ENCODE peak calls at places on chromosome 1, in five cellular contexts. One of them, this sample, is unnamed. For H3K9me3, the result is how much of the 10 kb centered on the place peaks cover.

GRCh38 chr1:2314297-2314802 is 77.0 kb downstream of the MORN1 start:
- DNase-seq in psoas muscle: peak
- DNase-seq in neural progenitor cell: peak
- DNase-seq in adrenal gland: peak
- DNase-seq in pancreas: no peak
- DNase-seq in this sample: peak

GRCh38 chr1:85133565-85134159 is 67.2 kb downstream of the SYDE2 start:
- DNase-seq in adrenal gland: no peak
- DNase-seq in pancreas: no peak
- DNase-seq in neural progenitor cell: peak
- DNase-seq in psoas muscle: no peak
- DNase-seq in this sample: no peak

GRCh38 chr1:236534164-236534651 is 10.4 kb downstream of the LGALS8 start:
- DNase-seq in psoas muscle: no peak
- DNase-seq in adrenal gland: no peak
- DNase-seq in neural progenitor cell: no peak
- DNase-seq in pancreas: no peak
- DNase-seq in this sample: no peak

GRCh38 chr1:198888379-198888778 is 249.5 kb downstream of the PTPRC start:
- DNase-seq in psoas muscle: no peak
- DNase-seq in neural progenitor cell: no peak
- DNase-seq in adrenal gland: no peak
- DNase-seq in pancreas: no peak
- DNase-seq in this sample: no peak

GRCh38 chr1:212703991-212704564 is 4.4 kb upstream of the BATF3 start:
- DNase-seq in adrenal gland: no peak
- DNase-seq in neural progenitor cell: no peak
- DNase-seq in psoas muscle: no peak
- DNase-seq in pancreas: no peak
- DNase-seq in this sample: no peak

GRCh38 chr1:37602750-37603694 is 7.3 kb upstream of the GNL2 start:
- DNase-seq in psoas muscle: no peak
- DNase-seq in adrenal gland: no peak
- DNase-seq in neural progenitor cell: peak
- DNase-seq in pancreas: no peak
- DNase-seq in this sample: no peak

GRCh38 chr1:162629651-162630050 is 2.6 kb upstream of the DDR2 start:
- DNase-seq in psoas muscle: no peak
- DNase-seq in neural progenitor cell: no peak
- DNase-seq in pancreas: no peak
- DNase-seq in adrenal gland: no peak
- DNase-seq in this sample: no peak

GRCh38 chr1:91604632-91605031 is 104.0 kb downstream of the CDC7 start:
- DNase-seq in psoas muscle: no peak
- DNase-seq in adrenal gland: no peak
- DNase-seq in neural progenitor cell: no peak
- DNase-seq in pancreas: no peak
- DNase-seq in this sample: no peak

GRCh38 chr1:1761504-1762376 is 16.5 kb downstream of the NADK start:
- DNase-seq in pancreas: peak
- DNase-seq in psoas muscle: no peak
- DNase-seq in neural progenitor cell: no peak
- DNase-seq in adrenal gland: no peak
- DNase-seq in this sample: no peak

GRCh38 chr1:83497563-83497962 is 501.4 kb downstream of the TTLL7 start:
- DNase-seq in psoas muscle: no peak
- DNase-seq in neural progenitor cell: peak
- DNase-seq in adrenal gland: no peak
- DNase-seq in pancreas: no peak
- DNase-seq in this sample: no peak

DNA sequence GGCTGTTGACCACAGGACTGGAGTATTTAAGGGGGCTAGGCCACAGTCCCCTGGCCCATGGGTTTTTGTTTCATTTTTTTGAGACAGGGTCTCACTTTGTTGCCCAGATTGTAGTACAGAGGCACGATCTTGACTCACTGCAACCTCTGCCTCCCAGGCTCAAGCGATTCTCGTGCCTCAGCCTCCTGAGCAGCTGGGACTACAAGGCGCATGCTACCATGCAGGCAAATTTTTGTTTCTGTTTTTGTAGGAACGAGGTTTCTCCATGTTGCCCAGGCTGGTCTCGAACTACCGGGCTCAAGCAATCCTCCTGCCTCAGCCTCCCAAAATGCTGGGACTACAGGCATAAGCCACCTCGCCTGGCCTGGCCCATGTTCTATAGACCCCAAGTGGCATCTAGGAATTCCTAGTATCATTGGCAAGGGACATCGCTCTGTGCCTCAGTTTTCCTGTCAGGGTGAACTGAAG is 14.6 kb downstream of the NES start:
- DNase-seq in psoas muscle: no peak
- DNase-seq in neural progenitor cell: no peak
- DNase-seq in pancreas: peak
- DNase-seq in adrenal gland: no peak
- DNase-seq in this sample: no peak
- H3K4me3 ChIP-seq in psoas muscle: peak
- H3K4me3 ChIP-seq in neural progenitor cell: no peak
- H3K4me3 ChIP-seq in pancreas: no peak
- H3K4me3 ChIP-seq in adrenal gland: no peak
- H3K4me3 ChIP-seq in this sample: no peak

GRCh38 chr1:152444045-152444444 is 30.0 kb upstream of the CRNN start:
- DNase-seq in psoas muscle: no peak
- DNase-seq in pancreas: no peak
- DNase-seq in adrenal gland: no peak
- DNase-seq in neural progenitor cell: no peak
- DNase-seq in this sample: no peak
- H3K9me3 ChIP-seq in psoas muscle: under half
- H3K9me3 ChIP-seq in pancreas: under half
- H3K9me3 ChIP-seq in adrenal gland: under half
- H3K9me3 ChIP-seq in neural progenitor cell: under half
- H3K9me3 ChIP-seq in this sample: under half

DNA sequence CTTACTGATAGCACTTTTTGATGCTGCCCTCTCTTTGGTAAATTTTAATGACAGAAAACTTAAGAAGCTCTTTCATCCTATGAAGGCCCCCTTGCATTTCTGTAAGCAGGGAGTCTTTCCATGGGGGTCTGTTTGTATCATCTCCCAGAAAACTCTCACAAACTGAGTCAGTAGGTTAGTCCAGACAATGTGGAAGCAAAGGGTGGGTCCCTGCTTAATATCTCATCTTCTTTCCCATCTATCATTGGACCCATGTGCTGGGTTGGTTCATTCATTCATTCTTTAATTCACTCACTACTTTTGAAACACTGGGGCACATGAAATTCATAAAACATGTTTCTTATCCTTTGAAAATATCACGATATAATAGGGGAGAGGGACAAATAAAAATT is 164.3 kb downstream of the NTMT2 start:
- DNase-seq in neural progenitor cell: no peak
- DNase-seq in adrenal gland: no peak
- DNase-seq in pancreas: no peak
- DNase-seq in psoas muscle: no peak
- DNase-seq in this sample: no peak
- H3K27ac ChIP-seq in neural progenitor cell: no peak
- H3K27ac ChIP-seq in adrenal gland: no peak
- H3K27ac ChIP-seq in pancreas: no peak
- H3K27ac ChIP-seq in psoas muscle: no peak
- H3K27ac ChIP-seq in this sample: no peak

DNA sequence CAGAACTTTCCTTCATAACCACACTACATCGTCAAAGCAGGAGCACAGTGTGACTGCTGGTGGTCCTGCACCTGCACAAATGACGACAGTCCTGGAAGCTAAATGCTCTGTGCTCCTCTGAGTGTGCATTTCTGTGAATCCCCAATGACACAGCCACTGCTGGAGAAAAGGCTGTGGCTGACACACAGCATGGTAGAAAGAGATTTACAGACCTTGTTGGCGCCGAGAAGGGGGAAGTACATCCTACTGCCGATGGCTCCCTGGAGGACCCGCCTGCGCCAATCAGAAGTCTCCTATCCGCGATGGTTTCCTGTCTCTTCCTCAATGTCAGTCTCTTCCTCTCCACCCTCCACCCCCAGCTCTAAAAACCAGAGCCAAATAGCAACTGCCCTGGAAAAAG is 115.4 kb upstream of the RAB4A start:
- DNase-seq in adrenal gland: peak
- DNase-seq in psoas muscle: peak
- DNase-seq in pancreas: no peak
- DNase-seq in neural progenitor cell: no peak
- DNase-seq in this sample: no peak
- H3K4me3 ChIP-seq in adrenal gland: no peak
- H3K4me3 ChIP-seq in psoas muscle: no peak
- H3K4me3 ChIP-seq in pancreas: no peak
- H3K4me3 ChIP-seq in neural progenitor cell: no peak
- H3K4me3 ChIP-seq in this sample: no peak

GRCh38 chr1:227654858-227655752 is 80.0 kb downstream of the JMJD4 start:
- DNase-seq in psoas muscle: no peak
- DNase-seq in neural progenitor cell: no peak
- DNase-seq in pancreas: no peak
- DNase-seq in adrenal gland: no peak
- DNase-seq in this sample: no peak

GRCh38 chr1:227654431-227654830 is 80.7 kb downstream of the JMJD4 start:
- DNase-seq in psoas muscle: no peak
- DNase-seq in adrenal gland: no peak
- DNase-seq in neural progenitor cell: no peak
- DNase-seq in pancreas: no peak
- DNase-seq in this sample: no peak
- H3K9me3 ChIP-seq in psoas muscle: half or more
- H3K9me3 ChIP-seq in adrenal gland: half or more
- H3K9me3 ChIP-seq in neural progenitor cell: half or more
- H3K9me3 ChIP-seq in pancreas: under half
- H3K9me3 ChIP-seq in this sample: under half